ENCODE peak calls at places on chromosomes 16 and 17, in four cellular contexts. S, W, B and Q are unnamed samples.

GRCh38 chr16:13973321-13974023 is 53.5 kb downstream of the ERCC4 start:
- DNase-seq in S (no peak), B (no peak), W (no peak), Q (no peak)

GRCh38 chr17:42121066-42121769 is at the start of gene KAT2A:
- DNase-seq in B (peak; percentile 95), W (peak; percentile 66), S (peak; percentile 73), Q (peak; percentile 53)

GRCh38 chr16:18800674-18801196 is 614 bp downstream of the ARL6IP1 start:
- DNase-seq in W (no peak), B (no peak), S (no peak), Q (no peak)

GRCh38 chr16:69326172-69326873 is 4.1 kb downstream of the PDF start:
- DNase-seq in W (no peak), B (no peak), S (no peak), Q (no peak)

GRCh38 chr17:77546772-77547201 is 406.0 kb downstream of the SEC14L1 start:
- DNase-seq in B (no peak), W (no peak), S (no peak), Q (no peak)

GRCh38 chr17:64507418-64507766 is 615 bp downstream of the CEP95 start:
- DNase-seq in S (peak; percentile 64), W (peak; percentile 61), B (peak; percentile 43), Q (no peak)

GRCh38 chr17:39925282-39926134 is 1.9 kb downstream of the ORMDL3 start:
- DNase-seq in B (no peak), S (no peak), W (no peak), Q (no peak)

GRCh38 chr16:86653289-86654006 is 75.1 kb downstream of the FOXL1 start:
- DNase-seq in S (peak; percentile 61), W (no peak), B (no peak), Q (no peak)

GRCh38 chr16:48158296-48158695 is 2.5 kb upstream of the ABCC12 start:
- DNase-seq in W (peak; percentile 88), B (peak; percentile 66), S (no peak), Q (peak; percentile 55)

GRCh38 chr17:63039899-63040602 is 74.0 kb downstream of the TANC2 start:
- DNase-seq in W (no peak), B (peak; percentile 13), S (peak; percentile 17), Q (peak; percentile 37)